ENCODE peak calls at places on chromosomes 6 and 20, in nine cellular contexts. I is fibroblast of pulmonary artery, K is lower leg skin, E is BJ, S is mammary epithelial cell, R is fibroblast of lung, X is gastrocnemius medialis, O is GM12864, T is A673. J is an unnamed sample.

GRCh38 chr6:74087898-74088297 is 391.9 kb downstream of the CD109 start:
- DNase-seq in X (no peak), R (peak; percentile 69), K (no peak), E (no peak), I (peak; percentile 46), T (peak; percentile 42), O (no peak), S (no peak), J (peak; percentile 48)

GRCh38 chr6:121607716-121608115 is 172.3 kb downstream of the GJA1 start:
- DNase-seq in X (no peak), K (no peak), S (no peak), I (no peak), O (no peak), E (no peak), R (no peak), T (no peak), J (no peak)

GRCh38 chr20:5825136-5825719 is 75.0 kb downstream of the SHLD1 start:
- DNase-seq in K (no peak), T (no peak), R (no peak), O (no peak), X (no peak), E (no peak), I (no peak), S (no peak), J (no peak)

GRCh38 chr6:55277628-55278003 is 49.7 kb upstream of the GFRAL start:
- DNase-seq in X (no peak), R (no peak), O (no peak), S (no peak), I (peak; percentile 7), T (no peak), E (no peak), K (no peak), J (no peak)

GRCh38 chr20:430091-430999 is 22.2 kb downstream of the RBCK1 start:
- DNase-seq in X (no peak), O (no peak), R (peak; percentile 32), I (no peak), K (no peak), E (no peak), S (no peak), T (no peak), J (no peak)

GRCh38 chr6:10633216-10633615 is 61.2 kb downstream of the C6orf52 start:
- DNase-seq in T (no peak), E (peak; percentile 16), I (peak; percentile 14), O (peak; percentile 24), X (no peak), S (peak; percentile 94), R (peak; percentile 86), K (no peak), J (peak; percentile 91)

GRCh38 chr6:5119090-5119951 is 34.2 kb downstream of the PPP1R3G start:
- DNase-seq in R (no peak), K (no peak), O (no peak), E (no peak), S (no peak), X (no peak), T (no peak), I (no peak), J (no peak)

GRCh38 chr6:28207244-28208179 is 17.6 kb upstream of the ZSCAN9 start:
- DNase-seq in S (peak; percentile 15), O (no peak), R (peak; percentile 38), X (no peak), K (no peak), I (peak; percentile 29), T (peak; percentile 66), E (no peak), J (peak; percentile 28)

GRCh38 chr20:51797357-51798025 is 4.8 kb downstream of the SALL4 start:
- DNase-seq in S (no peak), T (peak; percentile 86), I (no peak), R (no peak), K (no peak), X (no peak), O (no peak), E (no peak), J (no peak)

GRCh38 chr6:89254569-89254968 is 37.4 kb upstream of the GABRR1 start:
- DNase-seq in I (peak; percentile 55), R (no peak), K (no peak), S (peak; percentile 11), X (no peak), O (no peak), E (no peak), T (no peak), J (no peak)

GRCh38 chr20:14336667-14337066 is 745 bp downstream of the FLRT3 start:
- DNase-seq in K (no peak), O (no peak), I (peak; percentile 30), T (no peak), E (no peak), S (peak; percentile 43), R (peak; percentile 37), X (no peak), J (peak; percentile 26)

GRCh38 chr20:61901421-61902212 is 164.1 kb downstream of the TAF4 start:
- DNase-seq in E (peak; percentile 4), O (no peak), R (no peak), X (no peak), S (no peak), K (no peak), T (no peak), I (no peak), J (no peak)

GRCh38 chr6:113645576-113645970 is 211.6 kb upstream of the MARCKS start:
- DNase-seq in T (no peak), R (peak; percentile 41), E (peak; percentile 99), X (no peak), I (peak; percentile 78), S (peak; percentile 98), K (no peak), O (no peak), J (peak; percentile 90)

GRCh38 chr6:90355965-90356364 is 59.3 kb upstream of the BACH2 start:
- DNase-seq in R (no peak), S (no peak), K (no peak), O (no peak), X (no peak), T (no peak), I (peak; percentile 7), E (no peak), J (no peak)

GRCh38 chr6:165656581-165657324 is 6.3 kb downstream of the PDE10A start:
- DNase-seq in O (no peak), R (no peak), E (no peak), I (no peak), T (no peak), S (no peak), K (no peak), X (no peak), J (no peak)

DNA sequence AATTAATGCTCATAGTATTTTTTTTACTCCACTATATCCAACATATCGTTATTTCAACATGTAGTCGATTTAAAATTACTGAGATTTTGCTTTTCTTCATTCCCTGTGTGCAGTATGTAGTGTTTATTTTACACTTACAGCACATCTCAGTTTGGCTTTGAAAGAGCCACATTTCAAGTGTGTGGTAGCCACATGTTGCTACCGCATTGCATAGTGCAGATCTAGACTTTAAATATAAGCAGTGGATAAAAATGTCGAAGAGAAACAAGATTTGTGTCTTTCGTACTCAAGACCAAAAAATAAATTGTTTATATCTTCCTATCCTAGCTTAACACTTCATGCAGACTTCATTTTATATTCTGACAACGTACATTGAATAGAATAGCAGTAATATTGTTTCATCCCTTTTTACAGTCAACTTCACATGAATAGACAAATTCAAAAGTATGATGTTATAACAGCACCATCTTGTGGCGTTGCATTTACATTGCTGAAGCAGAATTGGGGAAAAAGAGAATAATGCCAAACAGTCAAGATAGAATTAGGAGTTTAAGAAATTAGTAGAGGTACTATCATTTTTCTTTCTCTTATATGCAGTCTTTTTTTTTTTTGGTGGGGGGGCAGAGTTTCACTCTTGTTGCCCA is 29.9 kb downstream of the FBXO5 start:
- DNase-seq in R (peak; percentile 68), K (no peak), T (peak; percentile 59), E (no peak), S (peak; percentile 20), I (peak; percentile 68), X (no peak), O (no peak), J (peak; percentile 65)
- TF ChIP-seq CTCF in R (peak; percentile 40), K (no peak), T (peak; percentile 74), E (peak; percentile 61), S (peak; percentile 75), I (peak; percentile 67), X (no peak), O (peak; percentile 39), J (peak; percentile 77)

DNA sequence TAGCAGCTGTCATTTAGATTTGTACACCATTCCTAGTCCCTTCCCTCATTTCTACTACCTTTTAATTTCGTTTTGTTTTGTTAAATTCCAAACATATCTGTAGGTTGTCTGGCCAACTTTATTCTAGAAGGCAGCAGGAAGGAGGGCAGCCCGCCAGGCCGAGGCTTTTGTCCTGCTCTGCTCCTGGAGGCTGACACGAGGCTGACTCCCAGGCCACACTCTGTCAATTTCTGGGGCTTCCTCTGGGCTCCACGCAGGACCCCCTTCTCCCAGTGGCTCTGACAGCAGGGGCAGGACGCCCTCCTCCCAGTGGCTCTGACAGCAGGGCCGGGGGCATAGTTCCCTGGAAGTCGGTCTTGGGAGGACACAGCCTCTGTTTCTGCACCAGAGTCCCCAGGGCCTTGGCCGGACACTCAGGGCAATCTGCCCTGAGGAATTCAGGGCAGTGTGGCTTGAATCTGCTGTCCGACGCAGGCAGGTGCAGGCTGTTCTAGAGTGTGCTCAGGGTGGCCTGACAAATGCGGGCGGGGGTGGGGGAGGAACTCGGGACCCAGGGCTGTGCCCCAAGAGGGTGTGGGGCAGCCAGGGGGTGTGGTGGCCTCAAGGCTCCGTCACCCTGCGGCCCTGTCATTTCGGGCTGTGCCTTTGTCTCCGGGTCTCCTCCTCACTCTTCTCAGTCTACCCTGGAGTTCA is 11.8 kb downstream of the SMOC2 start:
- DNase-seq in R (no peak), K (no peak), T (no peak), S (no peak), O (no peak), E (no peak), I (peak; percentile 4), X (no peak), J (no peak)
- H3K4me3 ChIP-seq in R (no peak overlapping the region), K (no peak overlapping the region), T (no peak overlapping the region), S (no peak overlapping the region), O (no peak overlapping the region), E (no peak overlapping the region), I (no peak overlapping the region), X (no peak overlapping the region), J (no peak overlapping the region)

GRCh38 chr20:56187791-56188190 is 60.7 kb upstream of the MC3R start:
- DNase-seq in S (peak; percentile 21), K (no peak), E (no peak), I (no peak), X (no peak), T (peak; percentile 53), O (no peak), R (no peak), J (no peak)
- TF ChIP-seq CTCF in S (peak; percentile 38), K (no peak), E (no peak), I (no peak), X (no peak), T (peak; percentile 50), O (no peak), R (no peak), J (no peak)

DNA sequence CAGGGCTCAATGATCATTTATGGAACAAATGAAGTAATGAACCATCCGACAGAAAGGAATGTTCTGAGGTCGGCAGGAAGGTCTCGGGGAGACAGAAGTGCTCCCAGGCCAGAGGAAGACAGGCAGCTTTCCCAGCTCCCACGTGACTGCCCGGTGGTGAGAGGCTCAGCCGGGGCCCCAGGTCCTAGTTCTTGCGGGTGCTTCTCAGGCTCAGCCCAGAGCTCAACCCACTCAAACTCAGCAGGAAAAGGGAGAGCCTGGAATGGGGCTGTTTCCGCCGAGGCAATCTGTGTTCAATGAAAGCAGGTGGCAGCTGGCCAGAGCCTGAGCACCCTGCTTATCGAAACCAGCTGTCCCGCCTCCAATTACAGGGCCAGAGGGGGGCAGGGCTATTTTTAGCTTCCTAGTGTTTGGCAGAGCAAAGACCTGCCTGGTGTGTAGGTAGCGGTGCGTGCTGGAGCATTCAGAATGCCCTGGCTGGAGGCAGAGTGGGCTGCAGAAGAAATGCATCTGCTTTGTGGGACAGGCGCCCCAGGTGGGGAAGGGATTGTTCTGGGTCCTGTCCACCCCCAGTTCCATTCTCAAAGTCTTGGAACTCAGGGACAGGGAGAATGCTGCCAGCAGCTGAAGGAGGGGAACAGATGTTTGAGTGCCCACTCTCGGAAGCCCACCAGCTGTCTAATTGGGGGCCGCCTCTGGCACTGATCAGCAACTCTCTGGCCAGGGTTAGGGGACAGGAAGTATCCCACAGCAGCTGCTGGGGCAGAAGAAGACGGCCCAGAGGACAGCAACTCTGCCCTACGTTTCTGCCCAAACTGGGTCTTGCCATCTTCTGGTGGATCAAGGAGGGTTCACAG is 145.0 kb downstream of the PREX1 start:
- DNase-seq in R (peak; percentile 94), E (peak; percentile 87), O (no peak), K (peak; percentile 51), X (peak; percentile 29), I (peak; percentile 98), S (peak; percentile 32), T (peak; percentile 99), J (peak; percentile 96)
- H3K4me3 ChIP-seq in R (peak overlapping the region; percentile 25), E (no peak overlapping the region), O (no peak overlapping the region), K (no peak overlapping the region), X (peak overlapping the region; percentile 30), I (no peak overlapping the region), S (no peak overlapping the region), T (peak overlapping the region; percentile 8), J (no peak overlapping the region)

J was measured in fibroblast of mammary gland.